ENCODE peak calls at places on chromosome 1, in nine cellular contexts. One of them, this sample, is unnamed.

GRCh38 chr1:90510143-90510542 is 207.0 kb downstream of the BARHL2 start:
- DNase-seq in amniotic stem cell: no peak
- DNase-seq in HEK293T: no peak
- DNase-seq in iPS DF 19.7: no peak
- DNase-seq in M059J: no peak
- DNase-seq in left kidney: no peak
- DNase-seq in LoVo: no peak
- DNase-seq in NCI-H1092: no peak
- DNase-seq in T-helper 9 cell: no peak
- DNase-seq in this sample: no peak

GRCh38 chr1:51690285-51690961 is 73.5 kb downstream of the OSBPL9 start:
- DNase-seq in T-helper 9 cell: no peak
- DNase-seq in left kidney: peak
- DNase-seq in LoVo: no peak
- DNase-seq in amniotic stem cell: no peak
- DNase-seq in HEK293T: no peak
- DNase-seq in NCI-H1092: no peak
- DNase-seq in M059J: peak
- DNase-seq in iPS DF 19.7: no peak
- DNase-seq in this sample: no peak

GRCh38 chr1:152697701-152698600 is at the start of gene LCE2A:
- DNase-seq in T-helper 9 cell: no peak
- DNase-seq in NCI-H1092: no peak
- DNase-seq in amniotic stem cell: no peak
- DNase-seq in left kidney: no peak
- DNase-seq in M059J: peak
- DNase-seq in HEK293T: no peak
- DNase-seq in LoVo: no peak
- DNase-seq in iPS DF 19.7: no peak
- DNase-seq in this sample: no peak

GRCh38 chr1:157878059-157878458 is 36.5 kb upstream of the CD5L start:
- DNase-seq in LoVo: peak
- DNase-seq in iPS DF 19.7: no peak
- DNase-seq in T-helper 9 cell: no peak
- DNase-seq in amniotic stem cell: no peak
- DNase-seq in HEK293T: peak
- DNase-seq in M059J: peak
- DNase-seq in NCI-H1092: no peak
- DNase-seq in left kidney: peak
- DNase-seq in this sample: peak

GRCh38 chr1:119139393-119139792 is 1.1 kb downstream of the WARS2 start:
- DNase-seq in LoVo: no peak
- DNase-seq in T-helper 9 cell: peak
- DNase-seq in HEK293T: no peak
- DNase-seq in M059J: no peak
- DNase-seq in amniotic stem cell: no peak
- DNase-seq in left kidney: peak
- DNase-seq in NCI-H1092: no peak
- DNase-seq in iPS DF 19.7: no peak
- DNase-seq in this sample: no peak

GRCh38 chr1:118987431-118988185 is 535 bp downstream of the TBX15 start:
- DNase-seq in T-helper 9 cell: no peak
- DNase-seq in amniotic stem cell: no peak
- DNase-seq in LoVo: no peak
- DNase-seq in iPS DF 19.7: no peak
- DNase-seq in HEK293T: no peak
- DNase-seq in left kidney: peak
- DNase-seq in M059J: peak
- DNase-seq in NCI-H1092: no peak
- DNase-seq in this sample: no peak

GRCh38 chr1:61445269-61445825 is 279.6 kb downstream of the TM2D1 start:
- DNase-seq in M059J: no peak
- DNase-seq in iPS DF 19.7: no peak
- DNase-seq in left kidney: no peak
- DNase-seq in NCI-H1092: no peak
- DNase-seq in T-helper 9 cell: no peak
- DNase-seq in amniotic stem cell: no peak
- DNase-seq in HEK293T: no peak
- DNase-seq in LoVo: no peak
- DNase-seq in this sample: no peak

GRCh38 chr1:29453502-29454240 is 217.3 kb downstream of the PTPRU start:
- DNase-seq in NCI-H1092: no peak
- DNase-seq in LoVo: peak
- DNase-seq in M059J: peak
- DNase-seq in amniotic stem cell: no peak
- DNase-seq in HEK293T: peak
- DNase-seq in left kidney: peak
- DNase-seq in T-helper 9 cell: no peak
- DNase-seq in iPS DF 19.7: peak
- DNase-seq in this sample: peak

GRCh38 chr1:232704694-232705680 is 75.1 kb upstream of the SIPA1L2 start:
- DNase-seq in iPS DF 19.7: no peak
- DNase-seq in amniotic stem cell: peak
- DNase-seq in left kidney: no peak
- DNase-seq in LoVo: peak
- DNase-seq in NCI-H1092: peak
- DNase-seq in HEK293T: no peak
- DNase-seq in M059J: peak
- DNase-seq in T-helper 9 cell: no peak
- DNase-seq in this sample: peak

GRCh38 chr1:246425139-246425794 is 81.8 kb downstream of the SMYD3 start:
- DNase-seq in HEK293T: no peak
- DNase-seq in amniotic stem cell: no peak
- DNase-seq in LoVo: no peak
- DNase-seq in M059J: no peak
- DNase-seq in T-helper 9 cell: no peak
- DNase-seq in iPS DF 19.7: no peak
- DNase-seq in NCI-H1092: no peak
- DNase-seq in left kidney: peak
- DNase-seq in this sample: no peak

GRCh38 chr1:226806988-226807387 is 63.4 kb upstream of the PSEN2 start:
- DNase-seq in NCI-H1092: no peak
- DNase-seq in iPS DF 19.7: no peak
- DNase-seq in LoVo: no peak
- DNase-seq in T-helper 9 cell: no peak
- DNase-seq in left kidney: no peak
- DNase-seq in M059J: no peak
- DNase-seq in HEK293T: no peak
- DNase-seq in amniotic stem cell: no peak
- DNase-seq in this sample: no peak

GRCh38 chr1:200279810-200280411 is 129.9 kb downstream of the ZNF281 start:
- DNase-seq in NCI-H1092: peak
- DNase-seq in LoVo: peak
- DNase-seq in amniotic stem cell: peak
- DNase-seq in left kidney: peak
- DNase-seq in T-helper 9 cell: peak
- DNase-seq in M059J: peak
- DNase-seq in HEK293T: peak
- DNase-seq in iPS DF 19.7: no peak
- DNase-seq in this sample: no peak

GRCh38 chr1:248007778-248008177 is 5.7 kb upstream of the OR2L5 start:
- DNase-seq in left kidney: no peak
- DNase-seq in T-helper 9 cell: no peak
- DNase-seq in HEK293T: no peak
- DNase-seq in LoVo: no peak
- DNase-seq in NCI-H1092: no peak
- DNase-seq in M059J: no peak
- DNase-seq in iPS DF 19.7: no peak
- DNase-seq in amniotic stem cell: no peak
- DNase-seq in this sample: no peak

GRCh38 chr1:3062616-3063378 is 6.2 kb upstream of the PRDM16 start:
- DNase-seq in amniotic stem cell: no peak
- DNase-seq in M059J: no peak
- DNase-seq in T-helper 9 cell: no peak
- DNase-seq in HEK293T: no peak
- DNase-seq in left kidney: peak
- DNase-seq in LoVo: no peak
- DNase-seq in iPS DF 19.7: no peak
- DNase-seq in NCI-H1092: no peak
- DNase-seq in this sample: no peak

GRCh38 chr1:47210666-47211065 is 20.8 kb upstream of the PDZK1IP1 start:
- DNase-seq in M059J: no peak
- DNase-seq in LoVo: no peak
- DNase-seq in iPS DF 19.7: no peak
- DNase-seq in left kidney: no peak
- DNase-seq in HEK293T: no peak
- DNase-seq in T-helper 9 cell: no peak
- DNase-seq in amniotic stem cell: no peak
- DNase-seq in NCI-H1092: no peak
- DNase-seq in this sample: no peak

GRCh38 chr1:88730995-88731394 is 46.9 kb downstream of the PKN2 start:
- DNase-seq in HEK293T: no peak
- DNase-seq in NCI-H1092: no peak
- DNase-seq in amniotic stem cell: no peak
- DNase-seq in left kidney: no peak
- DNase-seq in M059J: no peak
- DNase-seq in LoVo: no peak
- DNase-seq in T-helper 9 cell: no peak
- DNase-seq in iPS DF 19.7: no peak
- DNase-seq in this sample: no peak

GRCh38 chr1:32474954-32475353 is 10.1 kb downstream of the ZBTB8B start:
- DNase-seq in NCI-H1092: peak
- DNase-seq in HEK293T: no peak
- DNase-seq in left kidney: no peak
- DNase-seq in LoVo: no peak
- DNase-seq in T-helper 9 cell: no peak
- DNase-seq in iPS DF 19.7: no peak
- DNase-seq in M059J: no peak
- DNase-seq in amniotic stem cell: no peak
- DNase-seq in this sample: no peak

GRCh38 chr1:214581785-214582184 is 21.2 kb upstream of the CENPF start:
- DNase-seq in T-helper 9 cell: no peak
- DNase-seq in left kidney: no peak
- DNase-seq in iPS DF 19.7: no peak
- DNase-seq in HEK293T: no peak
- DNase-seq in LoVo: peak
- DNase-seq in amniotic stem cell: peak
- DNase-seq in M059J: peak
- DNase-seq in NCI-H1092: no peak
- DNase-seq in this sample: no peak

GRCh38 chr1:151134396-151134795 is 12.0 kb downstream of the SEMA6C start:
- DNase-seq in HEK293T: no peak
- DNase-seq in iPS DF 19.7: no peak
- DNase-seq in T-helper 9 cell: no peak
- DNase-seq in NCI-H1092: no peak
- DNase-seq in left kidney: no peak
- DNase-seq in amniotic stem cell: no peak
- DNase-seq in M059J: no peak
- DNase-seq in LoVo: no peak
- DNase-seq in this sample: no peak

GRCh38 chr1:247293047-247293446 is 37.2 kb downstream of the VN1R5 start:
- DNase-seq in amniotic stem cell: no peak
- DNase-seq in M059J: no peak
- DNase-seq in LoVo: no peak
- DNase-seq in left kidney: no peak
- DNase-seq in NCI-H1092: no peak
- DNase-seq in iPS DF 19.7: no peak
- DNase-seq in HEK293T: no peak
- DNase-seq in T-helper 9 cell: no peak
- DNase-seq in this sample: no peak

GRCh38 chr1:206912445-206913095 is 9.2 kb downstream of the FCMR start:
- DNase-seq in iPS DF 19.7: no peak
- DNase-seq in T-helper 9 cell: peak
- DNase-seq in HEK293T: peak
- DNase-seq in LoVo: peak
- DNase-seq in M059J: peak
- DNase-seq in left kidney: peak
- DNase-seq in amniotic stem cell: peak
- DNase-seq in NCI-H1092: peak
- DNase-seq in this sample: peak

GRCh38 chr1:53077599-53077965 is 15.6 kb downstream of the PODN start:
- DNase-seq in NCI-H1092: no peak
- DNase-seq in iPS DF 19.7: no peak
- DNase-seq in T-helper 9 cell: no peak
- DNase-seq in left kidney: no peak
- DNase-seq in M059J: no peak
- DNase-seq in HEK293T: no peak
- DNase-seq in LoVo: no peak
- DNase-seq in amniotic stem cell: no peak
- DNase-seq in this sample: no peak

GRCh38 chr1:230545181-230545580 is 97.1 kb upstream of the COG2 start:
- DNase-seq in NCI-H1092: no peak
- DNase-seq in HEK293T: no peak
- DNase-seq in iPS DF 19.7: no peak
- DNase-seq in LoVo: no peak
- DNase-seq in amniotic stem cell: no peak
- DNase-seq in T-helper 9 cell: no peak
- DNase-seq in left kidney: no peak
- DNase-seq in M059J: no peak
- DNase-seq in this sample: no peak

GRCh38 chr1:11272544-11272841 is 505 bp upstream of the UBIAD1 start:
- DNase-seq in iPS DF 19.7: no peak
- DNase-seq in T-helper 9 cell: no peak
- DNase-seq in amniotic stem cell: no peak
- DNase-seq in LoVo: no peak
- DNase-seq in left kidney: no peak
- DNase-seq in HEK293T: no peak
- DNase-seq in NCI-H1092: no peak
- DNase-seq in M059J: no peak
- DNase-seq in this sample: no peak

GRCh38 chr1:105485207-105485606 is 1571.3 kb upstream of the PRMT6 start:
- DNase-seq in M059J: peak
- DNase-seq in LoVo: no peak
- DNase-seq in HEK293T: no peak
- DNase-seq in iPS DF 19.7: no peak
- DNase-seq in amniotic stem cell: peak
- DNase-seq in left kidney: no peak
- DNase-seq in T-helper 9 cell: no peak
- DNase-seq in NCI-H1092: no peak
- DNase-seq in this sample: no peak

GRCh38 chr1:67166196-67166595 is at the start of gene IL23R:
- DNase-seq in amniotic stem cell: no peak
- DNase-seq in NCI-H1092: no peak
- DNase-seq in left kidney: no peak
- DNase-seq in LoVo: no peak
- DNase-seq in iPS DF 19.7: no peak
- DNase-seq in M059J: no peak
- DNase-seq in HEK293T: no peak
- DNase-seq in T-helper 9 cell: peak
- DNase-seq in this sample: no peak

GRCh38 chr1:20477355-20478071 is 8.5 kb downstream of the CAMK2N1 start:
- DNase-seq in amniotic stem cell: no peak
- DNase-seq in iPS DF 19.7: no peak
- DNase-seq in left kidney: peak
- DNase-seq in NCI-H1092: no peak
- DNase-seq in LoVo: no peak
- DNase-seq in HEK293T: no peak
- DNase-seq in T-helper 9 cell: no peak
- DNase-seq in M059J: no peak
- DNase-seq in this sample: no peak

GRCh38 chr1:163320891-163321290 is 863 bp upstream of the NUF2 start:
- DNase-seq in T-helper 9 cell: no peak
- DNase-seq in LoVo: no peak
- DNase-seq in iPS DF 19.7: no peak
- DNase-seq in HEK293T: no peak
- DNase-seq in NCI-H1092: no peak
- DNase-seq in amniotic stem cell: no peak
- DNase-seq in M059J: no peak
- DNase-seq in left kidney: peak
- DNase-seq in this sample: no peak

GRCh38 chr1:22808846-22809501 is 98.3 kb downstream of the EPHB2 start:
- DNase-seq in T-helper 9 cell: no peak
- DNase-seq in NCI-H1092: peak
- DNase-seq in left kidney: no peak
- DNase-seq in M059J: peak
- DNase-seq in amniotic stem cell: no peak
- DNase-seq in LoVo: no peak
- DNase-seq in HEK293T: no peak
- DNase-seq in iPS DF 19.7: no peak
- DNase-seq in this sample: no peak

This sample was measured in NCI-H2227 treated with DMSO at 0.1 percent for 48 hours.